ENCODE peak calls at places on chromosome 22, in nine cellular contexts. H is AML-193, D is WERI-Rb-1, L is NCI-H2227 treated with DMSO at 0.1 percent for 48 hours, F is adrenal gland, W is body of pancreas, K is fibroblast of the conjunctiva, M is AG09309, Y is NCI-H446. B is an unnamed sample.

GRCh38 chr22:42869463-42869862 is 12.4 kb upstream of the ARFGAP3 start:
- DNase-seq in D (no peak), K (no peak), M (no peak), F (no peak), W (no peak), L (no peak), Y (no peak), H (no peak), B (no peak)

GRCh38 chr22:43011079-43011478 is 3.9 kb downstream of the PACSIN2 start:
- DNase-seq in K (no peak), H (no peak), M (no peak), Y (no peak), L (no peak), D (peak; percentile 35), W (peak; percentile 67), F (peak; percentile 53), B (no peak)

GRCh38 chr22:28829358-28830181 is 29.2 kb upstream of the XBP1 start:
- DNase-seq in W (peak; percentile 86), K (peak; percentile 63), L (peak; percentile 33), M (peak; percentile 18), Y (peak; percentile 80), H (peak; percentile 67), D (peak; percentile 71), F (peak; percentile 89), B (peak; percentile 75)

GRCh38 chr22:38346506-38346905 is 29.3 kb upstream of the CSNK1E start:
- DNase-seq in M (no peak), W (no peak), Y (no peak), L (no peak), K (no peak), F (no peak), D (no peak), H (no peak), B (no peak)

GRCh38 chr22:19886605-19887250 is 32.1 kb upstream of the GNB1L start:
- DNase-seq in Y (no peak), H (peak; percentile 98), D (no peak), M (peak; percentile 69), F (no peak), L (no peak), K (no peak), W (no peak), B (peak; percentile 3)

GRCh38 chr22:45090364-45090960 is 73.3 kb upstream of the NUP50 start:
- DNase-seq in L (no peak), K (no peak), F (no peak), H (no peak), W (no peak), D (no peak), Y (no peak), M (no peak), B (no peak)

GRCh38 chr22:38843716-38844660 is at the start of gene NPTXR:
- DNase-seq in D (peak; percentile 75), M (no peak), H (peak; percentile 11), W (peak; percentile 73), L (peak; percentile 20), Y (peak; percentile 83), F (peak; percentile 75), K (no peak), B (peak; percentile 80)

GRCh38 chr22:23533328-23533762 is 46.7 kb downstream of the IGLL1 start:
- DNase-seq in H (no peak), Y (no peak), W (no peak), D (peak; percentile 84), M (no peak), L (peak; percentile 51), K (no peak), F (peak; percentile 37), B (peak; percentile 86)

GRCh38 chr22:40789131-40789530 is 30.0 kb downstream of the SLC25A17 start:
- DNase-seq in F (no peak), L (no peak), D (no peak), Y (no peak), W (no peak), H (no peak), M (no peak), K (no peak), B (no peak)

GRCh38 chr22:24953294-24954113 is 988 bp downstream of the KIAA1671 start:
- DNase-seq in D (peak; percentile 47), H (no peak), Y (no peak), F (peak; percentile 55), M (no peak), K (no peak), W (peak; percentile 41), L (no peak), B (peak; percentile 31)

GRCh38 chr22:37164535-37164887 is 14.8 kb upstream of the IL2RB start:
- DNase-seq in Y (no peak), K (no peak), F (no peak), M (no peak), D (no peak), W (no peak), L (no peak), H (no peak), B (no peak)